ENCODE peak calls at places on chromosome 1, in nine cellular contexts. I, T, P, O, G, A, Z, R and N are unnamed samples.

GRCh38 chr1:111615874-111616715 is 3.5 kb upstream of the RAP1A start:
- DNase-seq in I (no peak), R (no peak), A (peak), T (no peak), P (no peak), O (no peak), Z (no peak), G (no peak), N (peak)

GRCh38 chr1:15975805-15976680 is at the start of gene ZBTB17:
- DNase-seq in A (peak), P (peak), R (peak), Z (peak), T (peak), G (peak), I (peak), O (peak), N (peak)

GRCh38 chr1:158189637-158190036 is 8.9 kb downstream of the CD1D start:
- DNase-seq in O (no peak), A (no peak), P (no peak), G (no peak), T (no peak), R (no peak), I (no peak), Z (no peak), N (no peak)

GRCh38 chr1:118947790-118948189 is 40.4 kb downstream of the TBX15 start:
- DNase-seq in T (no peak), G (no peak), R (no peak), A (no peak), P (no peak), Z (no peak), O (peak), I (peak), N (no peak)

GRCh38 chr1:62076286-62076685 is 118.4 kb upstream of the L1TD1 start:
- DNase-seq in P (no peak), A (no peak), T (no peak), I (peak), G (no peak), Z (peak), R (peak), O (peak), N (no peak)

GRCh38 chr1:37890378-37891014 is 31.1 kb upstream of the MTF1 start:
- DNase-seq in T (peak), A (no peak), I (peak), P (peak), O (peak), Z (peak), G (peak), R (peak), N (peak)

GRCh38 chr1:53303651-53304515 is 24.0 kb downstream of the LRP8 start:
- DNase-seq in O (no peak), T (no peak), G (no peak), P (no peak), R (no peak), Z (no peak), I (no peak), A (no peak), N (no peak)

GRCh38 chr1:212302745-212303383 is 17.7 kb downstream of the PPP2R5A start:
- DNase-seq in R (no peak), I (peak), A (no peak), G (no peak), P (no peak), Z (no peak), T (no peak), O (no peak), N (no peak)

GRCh38 chr1:211698161-211699026 is 23.0 kb upstream of the NEK2 start:
- DNase-seq in R (peak), T (peak), P (peak), A (peak), G (peak), O (peak), Z (peak), I (peak), N (peak)

GRCh38 chr1:233627376-233627775 is 13.5 kb downstream of the KCNK1 start:
- DNase-seq in P (no peak), T (no peak), O (peak), G (no peak), Z (no peak), I (no peak), R (no peak), A (peak), N (no peak)

GRCh38 chr1:206797534-206798383 is 25.5 kb upstream of the IL10 start:
- DNase-seq in T (peak), Z (peak), P (peak), G (peak), I (peak), R (no peak), A (no peak), O (peak), N (peak)

GRCh38 chr1:228814091-228814610 is 78.9 kb downstream of the RHOU start:
- DNase-seq in R (no peak), O (no peak), P (no peak), G (no peak), T (no peak), A (no peak), Z (no peak), I (no peak), N (no peak)

GRCh38 chr1:20178634-20179368 is 7.1 kb upstream of the UBXN10 start:
- DNase-seq in A (no peak), I (no peak), R (no peak), G (no peak), Z (no peak), T (peak), P (no peak), O (no peak), N (no peak)

GRCh38 chr1:208183977-208184901 is 59.9 kb downstream of the PLXNA2 start:
- DNase-seq in O (peak), T (no peak), A (no peak), R (peak), Z (peak), I (peak), P (no peak), G (no peak), N (no peak)

GRCh38 chr1:203636306-203636705 is 9.7 kb downstream of the ATP2B4 start:
- DNase-seq in Z (no peak), P (no peak), R (no peak), T (no peak), O (peak), I (peak), G (no peak), A (no peak), N (no peak)

GRCh38 chr1:209601809-209602657 is 18.5 kb downstream of the CAMK1G start:
- DNase-seq in Z (peak), I (peak), G (peak), O (peak), P (peak), A (peak), T (peak), R (peak), N (peak)

DNA sequence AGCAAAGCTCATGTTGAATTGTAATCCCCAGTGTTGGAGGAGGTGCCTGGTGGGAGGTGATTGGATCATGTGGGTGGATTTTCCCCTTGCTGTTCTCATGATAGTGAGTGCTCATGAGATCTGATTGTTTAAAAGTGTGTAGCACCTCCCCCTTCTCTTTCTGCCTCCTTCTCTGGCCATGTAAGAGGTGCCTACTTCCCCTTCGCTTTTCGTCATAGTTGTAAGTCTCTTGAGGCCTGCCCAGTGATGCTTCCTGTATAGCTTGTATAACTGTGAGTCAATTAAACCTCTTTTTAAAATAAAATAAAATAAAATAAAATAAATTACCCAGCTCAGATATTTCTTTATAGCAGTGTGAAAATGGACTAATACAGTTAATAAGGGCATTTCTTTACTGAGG is 1025.7 kb downstream of the PLA2G4A start:
- DNase-seq in G (no peak), T (peak), Z (no peak), A (no peak), R (no peak), O (no peak), I (no peak), P (no peak), N (no peak)
- H2AFZ ChIP-seq in G (peak), T (peak), Z (no peak), A (no peak), R (no peak), O (no peak), I (no peak), P (no peak), N (no peak)

DNA sequence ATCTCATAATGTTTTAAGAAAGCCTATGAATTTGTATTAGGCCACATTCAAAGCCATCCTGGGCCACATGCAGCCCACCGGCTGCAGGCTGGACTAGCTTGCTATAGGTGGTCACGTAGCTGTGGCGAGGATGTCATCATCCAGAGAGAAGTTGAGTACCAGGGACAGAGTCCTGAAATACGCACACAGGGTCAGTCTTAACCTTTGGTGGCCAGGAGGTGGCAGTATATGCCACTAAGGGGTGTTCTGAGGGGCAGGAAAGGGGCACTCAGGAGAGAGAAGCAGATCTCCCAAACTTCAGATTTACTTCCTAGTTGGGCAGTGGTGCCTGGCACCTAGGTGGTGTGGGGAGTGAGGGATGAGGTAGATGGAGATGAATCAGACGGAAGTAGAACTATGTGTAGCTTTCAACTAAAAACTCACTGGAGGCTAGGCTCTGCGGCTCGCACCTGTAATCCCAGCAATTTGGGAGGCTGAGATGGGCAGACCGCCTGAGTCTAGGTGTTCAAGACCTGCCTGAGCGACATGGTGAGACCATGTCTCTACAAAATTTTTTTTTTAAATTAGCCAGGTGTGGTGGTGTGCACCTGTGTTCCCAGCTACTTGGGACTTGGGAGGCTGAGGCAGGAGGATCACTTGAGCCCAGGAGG is 16.3 kb upstream of the CDK18 start:
- DNase-seq in R (peak), G (peak), A (peak), T (peak), O (peak), Z (peak), I (peak), P (peak), N (peak)
- TF ChIP-seq EZH2phosphoT487 in R (no peak), G (no peak), A (no peak), T (no peak), O (no peak), Z (no peak), I (no peak), P (no peak), N (no peak)

GRCh38 chr1:187157115-187157514 is 328.4 kb downstream of the PLA2G4A start:
- DNase-seq in R (no peak), A (peak), P (no peak), I (no peak), G (no peak), Z (no peak), O (peak), T (no peak), N (no peak)

GRCh38 chr1:187153047-187153446 is 324.3 kb downstream of the PLA2G4A start:
- DNase-seq in R (no peak), P (no peak), O (no peak), Z (no peak), I (no peak), A (no peak), G (no peak), T (no peak), N (no peak)

GRCh38 chr1:187151555-187151954 is 322.8 kb downstream of the PLA2G4A start:
- DNase-seq in O (no peak), G (no peak), T (no peak), Z (no peak), P (no peak), A (no peak), I (no peak), R (no peak), N (no peak)

DNA sequence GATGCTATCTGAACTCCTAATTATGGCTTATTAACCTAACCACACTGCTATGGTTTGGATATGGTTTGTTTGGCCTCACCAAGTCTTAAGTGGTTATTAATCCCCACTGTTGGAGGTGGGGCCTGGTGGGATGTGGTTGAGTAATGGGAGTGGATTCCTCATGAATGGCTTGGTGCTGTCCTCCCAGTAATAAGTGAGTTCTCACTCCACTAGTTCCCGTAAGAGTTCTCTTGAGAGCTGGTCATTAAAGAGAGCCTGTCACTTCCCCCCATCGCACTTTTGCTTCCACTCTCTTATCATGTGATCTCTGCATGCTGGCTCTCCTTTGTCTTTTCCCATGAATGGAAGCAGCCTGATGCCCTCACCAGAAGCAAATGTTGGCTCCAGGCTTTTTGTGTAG is 328.8 kb downstream of the PLA2G4A start:
- DNase-seq in G (peak), R (no peak), A (no peak), Z (no peak), I (no peak), T (peak), P (no peak), O (no peak), N (no peak)
- H2AFZ ChIP-seq in G (peak), R (no peak), A (peak), Z (no peak), I (no peak), T (peak), P (no peak), O (no peak), N (no peak)

GRCh38 chr1:247638011-247638410 is 32.6 kb downstream of the OR2G3 start:
- DNase-seq in I (no peak), O (no peak), P (no peak), T (no peak), R (no peak), G (no peak), Z (no peak), A (no peak), N (no peak)

GRCh38 chr1:247638781-247639180 is 33.4 kb downstream of the OR2G3 start:
- DNase-seq in O (peak), T (no peak), A (no peak), I (no peak), Z (no peak), R (no peak), G (no peak), P (no peak), N (no peak)

GRCh38 chr1:247642742-247643141 is 36.8 kb downstream of the OR13G1 start:
- DNase-seq in T (no peak), G (no peak), I (no peak), P (no peak), O (no peak), Z (no peak), R (no peak), A (no peak), N (no peak)

GRCh38 chr1:247639381-247639981 is 34.1 kb downstream of the OR2G3 start:
- DNase-seq in P (peak), A (no peak), O (peak), Z (peak), R (no peak), T (peak), I (peak), G (peak), N (no peak)
- TF ChIP-seq EZH2phosphoT487 in P (no peak), A (no peak), O (no peak), Z (no peak), R (no peak), T (no peak), I (no peak), G (no peak), N (no peak)